ENCODE peak calls at places on chromosomes 1 and 21, in four cellular contexts. One of them, this sample, is unnamed.

GRCh38 chr1:118589486-118589885 is 398.7 kb downstream of the TBX15 start:
- DNase-seq in SIG-M5: no peak
- DNase-seq in epithelial cell of prostate: no peak
- DNase-seq in fibroblast of mammary gland: no peak
- DNase-seq in this sample: no peak

GRCh38 chr1:165279831-165280351 is 76.6 kb downstream of the LMX1A start:
- DNase-seq in epithelial cell of prostate: no peak
- DNase-seq in fibroblast of mammary gland: no peak
- DNase-seq in SIG-M5: no peak
- DNase-seq in this sample: no peak

GRCh38 chr21:36437745-36438128 is 42.2 kb downstream of the CLDN14 start:
- DNase-seq in fibroblast of mammary gland: peak
- DNase-seq in SIG-M5: no peak
- DNase-seq in epithelial cell of prostate: no peak
- DNase-seq in this sample: no peak

GRCh38 chr1:99110140-99111041 is 105.7 kb upstream of the PLPPR5 start:
- DNase-seq in epithelial cell of prostate: no peak
- DNase-seq in fibroblast of mammary gland: no peak
- DNase-seq in SIG-M5: no peak
- DNase-seq in this sample: no peak

GRCh38 chr1:114135806-114136205 is 17.9 kb downstream of the SYT6 start:
- DNase-seq in epithelial cell of prostate: no peak
- DNase-seq in SIG-M5: no peak
- DNase-seq in fibroblast of mammary gland: no peak
- DNase-seq in this sample: no peak

GRCh38 chr1:45568421-45568820 is 15.4 kb upstream of the NASP start:
- DNase-seq in SIG-M5: no peak
- DNase-seq in fibroblast of mammary gland: no peak
- DNase-seq in epithelial cell of prostate: no peak
- DNase-seq in this sample: no peak

GRCh38 chr21:34743831-34744230 is 75.0 kb downstream of the CLIC6 start:
- DNase-seq in fibroblast of mammary gland: peak
- DNase-seq in epithelial cell of prostate: peak
- DNase-seq in SIG-M5: no peak
- DNase-seq in this sample: no peak

GRCh38 chr1:192633533-192634258 is 2.3 kb upstream of the RGS13 start:
- DNase-seq in epithelial cell of prostate: no peak
- DNase-seq in SIG-M5: no peak
- DNase-seq in fibroblast of mammary gland: peak
- DNase-seq in this sample: no peak

GRCh38 chr1:151475175-151475574 is 15.9 kb upstream of the POGZ start:
- DNase-seq in epithelial cell of prostate: peak
- DNase-seq in fibroblast of mammary gland: no peak
- DNase-seq in SIG-M5: no peak
- DNase-seq in this sample: no peak

GRCh38 chr1:198657550-198658064 is 18.8 kb downstream of the PTPRC start:
- DNase-seq in SIG-M5: peak
- DNase-seq in fibroblast of mammary gland: peak
- DNase-seq in epithelial cell of prostate: peak
- DNase-seq in this sample: peak

GRCh38 chr1:161114556-161114955 is 3.3 kb downstream of the PFDN2 start:
- DNase-seq in SIG-M5: no peak
- DNase-seq in epithelial cell of prostate: no peak
- DNase-seq in fibroblast of mammary gland: no peak
- DNase-seq in this sample: no peak

GRCh38 chr1:103516693-103517092 is 8.8 kb upstream of the RNPC3 start:
- DNase-seq in fibroblast of mammary gland: peak
- DNase-seq in SIG-M5: no peak
- DNase-seq in epithelial cell of prostate: peak
- DNase-seq in this sample: no peak

GRCh38 chr1:221708076-221708571 is 33.8 kb downstream of the DUSP10 start:
- DNase-seq in fibroblast of mammary gland: peak
- DNase-seq in SIG-M5: peak
- DNase-seq in epithelial cell of prostate: no peak
- DNase-seq in this sample: no peak

GRCh38 chr1:165645654-165646366 is 14.8 kb downstream of the MGST3 start:
- DNase-seq in SIG-M5: no peak
- DNase-seq in epithelial cell of prostate: no peak
- DNase-seq in fibroblast of mammary gland: peak
- DNase-seq in this sample: peak

GRCh38 chr1:85359874-85360708 is 83.7 kb upstream of the BCL10 start:
- DNase-seq in SIG-M5: no peak
- DNase-seq in fibroblast of mammary gland: peak
- DNase-seq in epithelial cell of prostate: no peak
- DNase-seq in this sample: no peak

GRCh38 chr1:14913475-14914155 is 239.9 kb upstream of the TMEM51 start:
- DNase-seq in SIG-M5: no peak
- DNase-seq in fibroblast of mammary gland: no peak
- DNase-seq in epithelial cell of prostate: no peak
- DNase-seq in this sample: no peak

GRCh38 chr1:78370356-78370755 is 120.4 kb upstream of the PTGFR start:
- DNase-seq in epithelial cell of prostate: peak
- DNase-seq in SIG-M5: no peak
- DNase-seq in fibroblast of mammary gland: peak
- DNase-seq in this sample: no peak

GRCh38 chr1:29387210-29387609 is 150.9 kb downstream of the PTPRU start:
- DNase-seq in fibroblast of mammary gland: no peak
- DNase-seq in SIG-M5: no peak
- DNase-seq in epithelial cell of prostate: no peak
- DNase-seq in this sample: no peak

GRCh38 chr1:244341455-244342450 is 110.0 kb downstream of the ADSS2 start:
- DNase-seq in fibroblast of mammary gland: peak
- DNase-seq in epithelial cell of prostate: peak
- DNase-seq in SIG-M5: no peak
- DNase-seq in this sample: no peak